ENCODE peak calls at places on chromosomes 7 and 10, in ten cellular contexts. I, W, N, K, L, Q, X, U, J and P are unnamed samples.

GRCh38 chr10:129525408-129525807 is 58.4 kb downstream of the MGMT start:
- DNase-seq in X (no peak), W (peak; percentile 36), I (no peak), U (no peak), N (no peak), J (no peak), K (no peak), Q (peak; percentile 15), L (no peak), P (no peak)

GRCh38 chr10:119253433-119254174 is 46.2 kb downstream of the GRK5 start:
- DNase-seq in I (peak; percentile 51), Q (peak; percentile 69), J (peak; percentile 42), N (no peak), X (peak; percentile 75), K (peak; percentile 37), W (peak; percentile 90), L (peak; percentile 89), U (peak; percentile 97), P (no peak)

GRCh38 chr10:67669978-67670377 is 26.0 kb downstream of the CTNNA3 start:
- DNase-seq in Q (no peak), U (no peak), L (no peak), K (no peak), J (no peak), I (no peak), X (no peak), W (no peak), N (no peak), P (no peak)

GRCh38 chr10:31129261-31129660 is 97.6 kb upstream of the ZNF438 start:
- DNase-seq in L (peak; percentile 62), W (peak; percentile 61), X (no peak), U (peak; percentile 95), J (peak; percentile 17), I (no peak), K (no peak), N (no peak), Q (no peak), P (peak; percentile 45)

GRCh38 chr10:117374506-117375359 is 507 bp downstream of the PDZD8 start:
- DNase-seq in Q (no peak), N (peak; percentile 66), W (peak; percentile 48), K (peak; percentile 11), I (no peak), J (peak; percentile 39), U (peak; percentile 42), X (peak; percentile 55), L (peak; percentile 35), P (peak; percentile 36)

GRCh38 chr10:68560201-68560915 is at the start of gene TET1:
- DNase-seq in I (no peak), N (no peak), Q (peak; percentile 35), K (no peak), J (peak; percentile 63), X (peak; percentile 50), W (peak; percentile 47), U (peak; percentile 75), L (peak; percentile 28), P (peak; percentile 60)

GRCh38 chr7:130845581-130846085 is 111.6 kb upstream of the KLF14 start:
- DNase-seq in I (no peak), U (peak; percentile 85), K (no peak), J (no peak), L (no peak), N (no peak), X (no peak), Q (peak; percentile 90), W (no peak), P (no peak)

GRCh38 chr7:1004018-1004880 is 21.3 kb downstream of the CYP2W1 start:
- DNase-seq in U (no peak), Q (no peak), K (no peak), I (no peak), W (no peak), N (no peak), J (no peak), X (no peak), L (no peak), P (no peak)

GRCh38 chr7:139118803-139119485 is 9.4 kb upstream of the ZC3HAV1 start:
- DNase-seq in X (no peak), L (no peak), W (no peak), K (no peak), Q (no peak), I (no peak), N (no peak), J (peak; percentile 70), U (peak; percentile 12), P (peak; percentile 16)

GRCh38 chr7:114930107-114930521 is 8.2 kb downstream of the MDFIC start:
- DNase-seq in I (no peak), K (no peak), X (no peak), Q (no peak), J (no peak), W (no peak), L (no peak), U (peak; percentile 47), N (no peak), P (no peak)

GRCh38 chr10:1610986-1611770 is 126.1 kb downstream of the ADARB2 start:
- DNase-seq in L (no peak), J (no peak), X (no peak), K (no peak), Q (no peak), W (no peak), U (no peak), I (no peak), N (no peak), P (no peak)

GRCh38 chr7:4178887-4179286 is 503.2 kb upstream of the FOXK1 start:
- DNase-seq in W (no peak), X (no peak), N (no peak), I (no peak), L (no peak), K (no peak), J (no peak), U (no peak), Q (no peak), P (no peak)

GRCh38 chr10:52436664-52437063 is 122.6 kb downstream of the DKK1 start:
- DNase-seq in K (no peak), U (peak; percentile 70), Q (no peak), I (no peak), W (no peak), L (no peak), X (no peak), N (no peak), J (no peak), P (no peak)

GRCh38 chr10:73647211-73647874 is 6.1 kb upstream of the MYOZ1 start:
- DNase-seq in L (peak; percentile 64), K (no peak), J (peak; percentile 50), I (peak; percentile 47), W (peak; percentile 60), U (peak; percentile 56), N (peak; percentile 70), X (peak; percentile 64), Q (no peak), P (peak; percentile 62)

GRCh38 chr7:75835688-75836285 is 22.2 kb upstream of the CCL24 start:
- DNase-seq in U (no peak), L (no peak), J (no peak), W (no peak), N (no peak), Q (no peak), I (no peak), K (no peak), X (no peak), P (no peak)

GRCh38 chr10:32952541-32953276 is 5.3 kb downstream of the ITGB1 start:
- DNase-seq in W (no peak), J (no peak), X (no peak), K (no peak), Q (no peak), U (no peak), I (no peak), L (no peak), N (no peak), P (no peak)
- H3K4me1 ChIP-seq in W (peaks cover 7% of the 10 kb centered on the region), J (peaks cover 70% of the 10 kb centered on the region), X (peaks cover 100% of the 10 kb centered on the region), K (peaks cover 90% of the 10 kb centered on the region), Q (peaks cover 43% of the 10 kb centered on the region), U (peaks cover 13% of the 10 kb centered on the region), I (peaks cover 7% of the 10 kb centered on the region), L (peaks cover 43% of the 10 kb centered on the region), N (peaks cover 90% of the 10 kb centered on the region), P (peaks cover 31% of the 10 kb centered on the region)

GRCh38 chr7:66629659-66630058 is 978 bp downstream of the KCTD7 start:
- DNase-seq in J (no peak), Q (no peak), X (no peak), K (no peak), U (no peak), L (no peak), I (no peak), N (no peak), W (no peak), P (peak; percentile 9)

GRCh38 chr7:66629222-66629658 is 559 bp downstream of the KCTD7 start:
- DNase-seq in L (peak; percentile 22), N (peak; percentile 56), U (no peak), K (no peak), I (peak; percentile 41), J (peak; percentile 26), X (no peak), W (no peak), Q (no peak), P (no peak)

GRCh38 chr7:66630529-66630928 is 1.8 kb downstream of the KCTD7 start:
- DNase-seq in N (no peak), I (no peak), J (no peak), U (no peak), W (no peak), Q (no peak), L (no peak), X (no peak), K (no peak), P (no peak)

GRCh38 chr7:66628361-66629221 is at the start of gene KCTD7:
- DNase-seq in J (peak; percentile 98), Q (peak; percentile 99), U (peak; percentile 98), W (peak; percentile 98), N (peak; percentile 99), K (peak; percentile 98), L (peak; percentile 97), X (peak; percentile 98), I (peak; percentile 99), P (peak; percentile 99)

GRCh38 chr7:66631471-66631870 is 2.8 kb downstream of the KCTD7 start:
- DNase-seq in J (no peak), U (no peak), K (no peak), Q (no peak), X (no peak), L (no peak), N (no peak), I (no peak), W (no peak), P (no peak)
- H3K4me1 ChIP-seq in J (peaks cover 3% of the 10 kb centered on the region), U (peaks cover 8% of the 10 kb centered on the region), K (peaks cover 11% of the 10 kb centered on the region), Q (no peaks in the 10 kb centered on the region), X (peaks cover 27% of the 10 kb centered on the region), L (peaks cover 17% of the 10 kb centered on the region), N (peaks cover 31% of the 10 kb centered on the region), I (peaks cover 8% of the 10 kb centered on the region), W (peaks cover 9% of the 10 kb centered on the region), P (peaks cover 4% of the 10 kb centered on the region)

GRCh38 chr10:124151466-124152095 is 58.2 kb upstream of the CHST15 start:
- DNase-seq in U (no peak), W (no peak), Q (no peak), L (no peak), J (no peak), I (no peak), K (no peak), N (no peak), X (no peak), P (no peak)
- H3K4me1 ChIP-seq in U (peaks cover 11% of the 10 kb centered on the region), W (peaks cover 22% of the 10 kb centered on the region), Q (peaks cover 32% of the 10 kb centered on the region), L (peaks cover 39% of the 10 kb centered on the region), J (peaks cover 28% of the 10 kb centered on the region), I (peaks cover 39% of the 10 kb centered on the region), K (peaks cover 36% of the 10 kb centered on the region), N (peaks cover 29% of the 10 kb centered on the region), X (peaks cover 48% of the 10 kb centered on the region), P (peaks cover 37% of the 10 kb centered on the region)

DNA sequence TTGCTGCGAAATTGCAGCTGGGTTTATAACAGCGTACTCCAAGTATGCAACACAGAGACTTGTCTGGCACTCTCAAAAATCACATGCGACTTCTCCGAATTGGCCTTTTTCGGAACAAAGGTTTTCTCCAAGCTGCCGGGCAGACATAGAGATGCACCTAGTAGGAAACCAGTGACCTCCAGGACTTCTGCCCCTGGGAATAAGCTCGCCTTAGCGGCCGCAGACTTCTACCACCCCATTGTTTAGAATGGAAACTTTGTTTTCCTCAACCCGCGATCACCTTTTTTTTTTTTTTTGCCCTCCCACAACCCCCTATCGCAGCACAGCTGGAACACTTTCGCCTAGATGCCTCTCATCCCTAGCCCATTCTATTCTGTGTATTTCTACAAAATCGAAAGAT is 4.9 kb upstream of the HOXA10 start:
- DNase-seq in I (no peak), U (no peak), Q (no peak), L (peak; percentile 22), J (no peak), X (peak; percentile 3), K (peak; percentile 2), N (no peak), W (no peak), P (no peak)
- H3K4me1 ChIP-seq in I (peaks cover 11% of the 10 kb centered on the region), U (no peaks in the 10 kb centered on the region), Q (peaks cover 11% of the 10 kb centered on the region), L (peaks cover 28% of the 10 kb centered on the region), J (peaks cover 63% of the 10 kb centered on the region), X (peaks cover 26% of the 10 kb centered on the region), K (peaks cover 68% of the 10 kb centered on the region), N (peaks cover 22% of the 10 kb centered on the region), W (peaks cover 1% of the 10 kb centered on the region), P (peaks cover 9% of the 10 kb centered on the region)